ENCODE peak calls at places on chromosome 13, in seven cellular contexts. Y is heart left ventricle, K is fibroblast of pulmonary artery, P is lower lobe of right lung, R is epithelial cell of esophagus, W is Karpas-422, T is dorsolateral prefrontal cortex. H is an unnamed sample.
A peak's percentile ranks its signal among the peaks of the same experiment; 100 is the strongest.

GRCh38 chr13:80118507-80118906 is 222.4 kb downstream of the SPRY2 start:
- DNase-seq in T (no peak), R (no peak), W (no peak), Y (no peak), P (no peak), K (no peak), H (no peak)

GRCh38 chr13:21203132-21203531 is 26.7 kb downstream of the MRPL57 start:
- DNase-seq in K (no peak), W (no peak), T (no peak), R (peak; percentile 52), Y (no peak), P (no peak), H (no peak)

GRCh38 chr13:97307882-97308624 is 85.9 kb downstream of the MBNL2 start:
- DNase-seq in Y (peak; percentile 49), P (no peak), R (peak; percentile 52), K (peak; percentile 55), T (peak; percentile 72), W (no peak), H (no peak)

GRCh38 chr13:69737129-69737935 is 370.3 kb upstream of the ATXN8OS start:
- DNase-seq in P (no peak), W (no peak), R (no peak), T (no peak), K (no peak), Y (no peak), H (no peak)

GRCh38 chr13:110916671-110917142 is 1.8 kb upstream of the ANKRD10 start:
- DNase-seq in Y (no peak), T (no peak), R (peak; percentile 8), K (peak; percentile 55), W (no peak), P (no peak), H (no peak)

GRCh38 chr13:33787051-33787591 is 30.8 kb upstream of the RFC3 start:
- DNase-seq in K (no peak), R (no peak), Y (no peak), T (no peak), P (no peak), W (peak; percentile 86), H (peak; percentile 43)

GRCh38 chr13:79519252-79519651 is 38.3 kb downstream of the NDFIP2 start:
- DNase-seq in R (peak; percentile 29), W (no peak), Y (no peak), K (peak; percentile 17), T (no peak), P (no peak), H (no peak)

GRCh38 chr13:27027086-27027667 is 144.4 kb downstream of the USP12 start:
- DNase-seq in W (no peak), R (no peak), P (no peak), K (no peak), T (no peak), Y (no peak), H (no peak)

GRCh38 chr13:72139192-72139591 is 272.2 kb upstream of the DACH1 start:
- DNase-seq in W (no peak), R (no peak), Y (no peak), P (no peak), T (no peak), K (no peak), H (no peak)
- H3K4me3 ChIP-seq in W (no peak overlapping the region), R (no peak overlapping the region), Y (no peak overlapping the region), P (no peak overlapping the region), T (no peak overlapping the region), K (no peak overlapping the region), H (no peak overlapping the region)

GRCh38 chr13:81184556-81185265 is 843.8 kb upstream of the SPRY2 start:
- DNase-seq in R (no peak), P (no peak), T (no peak), K (no peak), Y (no peak), W (no peak), H (no peak)
- H3K4me3 ChIP-seq in R (no peak overlapping the region), P (no peak overlapping the region), T (no peak overlapping the region), K (no peak overlapping the region), Y (no peak overlapping the region), W (no peak overlapping the region), H (no peak overlapping the region)

DNA sequence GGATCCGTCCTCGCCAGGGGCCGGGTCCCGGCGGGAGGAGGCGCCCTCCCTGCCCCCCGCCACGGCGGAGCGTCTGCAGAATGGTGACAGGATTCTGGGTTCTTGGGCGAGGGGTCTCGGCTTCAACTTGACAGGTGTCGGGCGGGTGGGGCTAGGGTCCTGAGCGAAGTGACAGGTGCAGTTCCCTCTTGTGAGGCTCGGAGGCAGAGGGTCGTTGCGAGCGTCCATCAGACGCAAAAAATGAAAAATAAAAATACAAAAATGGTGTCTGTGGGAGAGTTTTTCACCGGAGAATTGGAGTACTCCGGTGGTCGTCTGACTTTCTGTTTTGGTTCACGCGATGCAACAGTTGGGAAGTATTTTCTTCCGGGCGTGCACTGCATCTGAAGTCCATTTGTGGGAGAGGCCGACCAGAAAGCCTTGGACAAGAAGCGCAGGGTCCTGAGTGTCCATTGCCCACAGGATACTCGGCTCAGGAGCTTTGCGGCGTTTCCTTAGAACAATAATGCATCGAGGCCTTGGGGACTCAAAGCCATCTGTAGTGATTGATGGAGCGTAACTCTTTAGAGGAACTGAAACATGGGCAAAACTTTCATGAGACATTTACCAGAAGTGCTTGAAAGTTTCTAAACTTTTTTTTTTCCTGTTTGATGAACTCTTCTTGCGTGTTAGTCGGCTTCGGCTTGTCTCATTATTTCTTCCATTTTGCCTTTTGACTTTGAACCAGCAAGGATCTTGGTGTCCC is 753 bp downstream of the RB1 start:
- DNase-seq in K (peak; percentile 59), W (peak; percentile 94), T (peak; percentile 44), R (peak; percentile 36), P (no peak), Y (peak; percentile 51), H (peak; percentile 48)
- H3K4me3 ChIP-seq in K (peak overlapping the region; percentile 74), W (peak overlapping the region; percentile 98), T (peak overlapping the region; percentile 100), R (peak overlapping the region; percentile 78), P (peak overlapping the region; percentile 83), Y (peak overlapping the region; percentile 96), H (peak overlapping the region; percentile 92)

GRCh38 chr13:51805925-51806324 is 2.0 kb upstream of the DHRS12 start:
- DNase-seq in R (no peak), T (no peak), K (no peak), W (no peak), P (no peak), Y (no peak), H (no peak)

GRCh38 chr13:51803422-51804294 is at the start of gene DHRS12:
- DNase-seq in R (peak; percentile 87), Y (peak; percentile 94), T (peak; percentile 92), K (peak; percentile 77), W (peak; percentile 94), P (peak; percentile 95), H (peak; percentile 71)

GRCh38 chr13:51806571-51806970 is 2.6 kb upstream of the DHRS12 start:
- DNase-seq in W (peak; percentile 79), K (peak; percentile 42), P (no peak), Y (no peak), R (peak; percentile 52), T (no peak), H (no peak)

GRCh38 chr13:51804295-51805172 is 571 bp upstream of the DHRS12 start:
- DNase-seq in K (no peak), W (peak; percentile 47), P (no peak), Y (peak; percentile 47), R (no peak), T (peak; percentile 55), H (no peak)

DNA sequence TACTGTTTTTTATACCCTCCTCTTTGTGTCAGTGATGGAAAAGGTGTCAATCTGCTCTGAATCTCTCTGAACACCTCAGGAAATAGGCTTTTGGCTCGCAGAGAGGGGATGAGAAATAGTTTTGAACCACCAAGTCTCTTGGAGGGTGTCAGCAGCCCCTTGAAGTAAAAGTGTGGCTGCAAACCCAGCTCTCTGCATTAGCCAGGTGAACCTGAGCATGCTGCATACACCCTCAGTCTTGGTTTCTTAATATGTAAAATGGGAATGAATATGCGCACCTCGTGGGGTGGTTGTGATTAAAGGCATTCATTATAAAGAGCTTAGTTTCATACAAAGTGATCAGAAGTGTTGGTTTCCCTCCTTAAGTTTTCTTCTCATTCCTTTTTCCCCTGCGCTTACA is 1.4 kb upstream of the DHRS12 start:
- DNase-seq in T (no peak), K (no peak), W (no peak), R (no peak), P (no peak), Y (no peak), H (no peak)
- H3K4me3 ChIP-seq in T (peak overlapping the region; percentile 67), K (no peak overlapping the region), W (peak overlapping the region; percentile 84), R (no peak overlapping the region), P (peak overlapping the region; percentile 67), Y (peak overlapping the region; percentile 60), H (no peak overlapping the region)

DNA sequence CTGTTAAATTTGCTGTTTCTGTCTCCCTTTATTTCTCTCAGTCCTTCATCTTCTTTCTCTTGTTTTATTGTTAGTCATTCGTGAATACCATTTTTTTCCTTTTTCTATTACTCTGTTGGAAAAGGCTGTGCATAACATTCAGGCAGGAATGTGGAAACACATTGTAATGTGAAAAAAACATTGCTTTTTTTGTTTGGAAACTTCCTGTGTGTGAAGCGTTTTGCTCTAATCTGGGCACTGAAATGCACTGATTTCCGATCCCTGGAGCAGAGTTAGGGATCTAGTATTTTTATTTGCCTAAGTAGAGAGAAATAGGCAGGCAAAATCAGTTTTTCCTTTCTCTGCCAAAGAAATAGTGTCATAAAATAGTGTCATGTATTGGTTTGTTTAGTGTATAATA is 155.5 kb downstream of the PCCA start:
- DNase-seq in W (no peak), P (no peak), R (no peak), K (peak; percentile 64), Y (no peak), T (no peak), H (no peak)
- H3K4me3 ChIP-seq in W (no peak overlapping the region), P (no peak overlapping the region), R (no peak overlapping the region), K (no peak overlapping the region), Y (no peak overlapping the region), T (no peak overlapping the region), H (no peak overlapping the region)

GRCh38 chr13:40755082-40755755 is 15.8 kb downstream of the MRPS31 start:
- DNase-seq in P (no peak), W (peak; percentile 42), R (no peak), Y (no peak), K (no peak), T (no peak), H (no peak)

GRCh38 chr13:40762849-40763248 is 8.1 kb downstream of the MRPS31 start:
- DNase-seq in T (no peak), P (no peak), Y (no peak), W (peak; percentile 78), R (no peak), K (no peak), H (no peak)

GRCh38 chr13:40764587-40765403 is 6.2 kb downstream of the MRPS31 start:
- DNase-seq in T (no peak), R (no peak), Y (no peak), K (peak; percentile 8), W (peak; percentile 48), P (no peak), H (peak; percentile 93)

GRCh38 chr13:40756042-40756441 is 14.9 kb downstream of the MRPS31 start:
- DNase-seq in Y (no peak), T (no peak), R (no peak), P (no peak), K (no peak), W (peak; percentile 73), H (no peak)

DNA sequence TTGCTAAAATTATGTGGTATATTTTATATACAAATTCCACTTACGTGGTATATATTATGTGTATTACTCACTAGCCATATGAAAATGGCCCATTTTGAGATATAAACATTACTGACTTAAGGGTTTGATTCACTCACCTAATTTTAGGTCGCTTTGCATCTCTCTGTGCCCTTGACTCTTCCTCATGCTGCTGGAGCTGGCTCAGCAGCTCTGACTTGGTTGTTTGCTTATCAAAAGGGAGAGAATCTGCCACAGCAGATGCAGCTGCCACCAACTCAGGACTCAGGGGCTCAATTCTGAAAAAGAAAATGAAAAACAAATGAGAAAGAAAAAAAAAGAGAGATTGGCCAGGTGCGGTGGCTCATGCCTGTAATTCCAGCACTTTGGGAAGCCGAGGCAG is 12.2 kb downstream of the MRPS31 start:
- DNase-seq in Y (no peak), P (no peak), W (peak; percentile 94), R (no peak), T (no peak), K (no peak), H (no peak)
- H3K4me3 ChIP-seq in Y (no peak overlapping the region), P (no peak overlapping the region), W (no peak overlapping the region), R (no peak overlapping the region), T (no peak overlapping the region), K (no peak overlapping the region), H (no peak overlapping the region)